ENCODE peak calls at places on chromosomes 13 and 19, in eight cellular contexts. H, C, T, N, J, P, Q and F are unnamed samples. For H3K9me3, the result is how much of the 10 kb centered on the place peaks cover.

GRCh38 chr13:111006508-111007031 is 91.7 kb upstream of the ANKRD10 start:
- DNase-seq in H (peak), C (no peak), T (no peak), N (no peak), J (peak), P (peak), Q (no peak), F (no peak)

GRCh38 chr19:32828643-32829344 is 40.8 kb downstream of the SLC7A9 start:
- DNase-seq in H (no peak), C (no peak), T (no peak), N (no peak), J (no peak), P (no peak), Q (no peak), F (peak)

GRCh38 chr19:46818812-46819211 is 30.4 kb upstream of the SLC1A5 start:
- DNase-seq in H (peak), C (no peak), T (no peak), N (no peak), J (no peak), P (no peak), Q (no peak), F (no peak)

GRCh38 chr19:18469245-18470107 is 31.5 kb upstream of the ISYNA1 start:
- DNase-seq in H (peak), C (peak), T (no peak), N (no peak), J (peak), P (peak), Q (peak), F (no peak)

GRCh38 chr13:34347784-34348573 is 530.0 kb downstream of the RFC3 start:
- DNase-seq in H (no peak), C (peak), T (no peak), N (no peak), J (peak), P (no peak), Q (no peak), F (no peak)

GRCh38 chr19:40578442-40578908 is 1.8 kb downstream of the SHKBP1 start:
- DNase-seq in H (peak), C (no peak), T (no peak), N (no peak), J (no peak), P (peak), Q (no peak), F (no peak)

GRCh38 chr13:42651936-42652641 is 78.1 kb downstream of the TNFSF11 start:
- DNase-seq in H (no peak), C (no peak), T (no peak), N (no peak), J (no peak), P (no peak), Q (no peak), F (no peak)

GRCh38 chr13:80340643-80341097 is 256 bp downstream of the SPRY2 start:
- DNase-seq in H (no peak), C (no peak), T (no peak), N (no peak), J (no peak), P (peak), Q (no peak), F (peak)

GRCh38 chr19:49113762-49114629 is at the start of gene LIN7B:
- DNase-seq in H (peak), C (peak), T (no peak), N (no peak), J (peak), P (peak), Q (peak), F (no peak)

GRCh38 chr19:18746393-18747167 is 44.5 kb downstream of the COMP start:
- DNase-seq in H (no peak), C (no peak), T (no peak), N (no peak), J (no peak), P (no peak), Q (no peak), F (no peak)

GRCh38 chr19:47848871-47849473 is 10.1 kb upstream of the TPRX2 start:
- DNase-seq in H (peak), C (no peak), T (no peak), N (no peak), J (no peak), P (no peak), Q (peak), F (no peak)

GRCh38 chr13:77358001-77358400 is 31.1 kb upstream of the MYCBP2 start:
- DNase-seq in H (no peak), C (no peak), T (no peak), N (no peak), J (no peak), P (no peak), Q (no peak), F (no peak)

GRCh38 chr19:459724-460511 is 915 bp downstream of the SHC2 start:
- DNase-seq in H (peak), C (peak), T (no peak), N (no peak), J (peak), P (peak), Q (no peak), F (no peak)

GRCh38 chr13:94128430-94128829 is 351.1 kb downstream of the DCT start:
- DNase-seq in H (no peak), C (no peak), T (no peak), N (no peak), J (no peak), P (no peak), Q (no peak), F (no peak)

GRCh38 chr13:51006067-51006800 is 96.6 kb downstream of the RNASEH2B start:
- DNase-seq in H (no peak), C (no peak), T (peak), N (no peak), J (no peak), P (no peak), Q (no peak), F (no peak)

GRCh38 chr19:50710612-50711011 is 9.0 kb downstream of the SHANK1 start:
- DNase-seq in H (no peak), C (no peak), T (no peak), N (no peak), J (no peak), P (no peak), Q (no peak), F (no peak)

GRCh38 chr19:41218615-41219507 is at the start of gene AXL:
- DNase-seq in H (no peak), C (peak), T (peak), N (no peak), J (peak), P (peak), Q (peak), F (peak)

GRCh38 chr13:20358022-20358421 is 125.9 kb upstream of the GJB6 start:
- DNase-seq in H (no peak), C (no peak), T (no peak), N (no peak), J (no peak), P (no peak), Q (no peak), F (no peak)

GRCh38 chr19:19460761-19461265 is 54.5 kb downstream of the TSSK6 start:
- DNase-seq in H (no peak), C (peak), T (peak), N (no peak), J (peak), P (peak), Q (no peak), F (peak)

GRCh38 chr13:29566864-29567263 is 28.6 kb downstream of the SLC7A1 start:
- DNase-seq in H (no peak), C (no peak), T (no peak), N (no peak), J (no peak), P (no peak), Q (no peak), F (no peak)

GRCh38 chr19:10334340-10335148 is 1.2 kb upstream of the RAVER1 start:
- DNase-seq in H (peak), C (peak), T (peak), N (no peak), J (peak), P (peak), Q (peak), F (peak)

GRCh38 chr19:18044825-18045304 is 36.9 kb downstream of the ARRDC2 start:
- DNase-seq in H (peak), C (peak), T (no peak), N (no peak), J (peak), P (no peak), Q (no peak), F (peak)

GRCh38 chr19:30222993-30223865 is 149.0 kb upstream of the ZNF536 start:
- DNase-seq in H (no peak), C (no peak), T (no peak), N (no peak), J (no peak), P (no peak), Q (no peak), F (no peak)

GRCh38 chr19:8251025-8251472 is 41.9 kb downstream of the CERS4 start:
- DNase-seq in H (no peak), C (peak), T (peak), N (no peak), J (peak), P (no peak), Q (no peak), F (peak)

GRCh38 chr19:30224689-30225606 is 147.2 kb upstream of the ZNF536 start:
- DNase-seq in H (no peak), C (no peak), T (no peak), N (no peak), J (no peak), P (no peak), Q (no peak), F (no peak)

GRCh38 chr19:12774588-12775555 is at the start of gene HOOK2:
- DNase-seq in H (peak), C (peak), T (no peak), N (no peak), J (peak), P (no peak), Q (peak), F (peak)

GRCh38 chr19:48963371-48964204 is 1.5 kb upstream of the FTL start:
- DNase-seq in H (peak), C (peak), T (no peak), N (no peak), J (peak), P (peak), Q (no peak), F (no peak)

GRCh38 chr19:10670187-10670586 is 16.0 kb downstream of the ILF3 start:
- DNase-seq in H (no peak), C (no peak), T (no peak), N (no peak), J (no peak), P (no peak), Q (no peak), F (no peak)

GRCh38 chr19:12628040-12629022 is 17.6 kb downstream of the ZNF791 start:
- DNase-seq in H (no peak), C (no peak), T (no peak), N (no peak), J (no peak), P (no peak), Q (no peak), F (no peak)

GRCh38 chr13:29573190-29573589 is 22.3 kb downstream of the SLC7A1 start:
- DNase-seq in H (no peak), C (peak), T (no peak), N (no peak), J (peak), P (peak), Q (no peak), F (no peak)

GRCh38 chr13:36297600-36298338 is at the start of gene CCDC169:
- DNase-seq in H (peak), C (peak), T (no peak), N (no peak), J (peak), P (peak), Q (no peak), F (peak)

GRCh38 chr13:100674363-100674847 is at the start of gene TMTC4:
- DNase-seq in H (no peak), C (no peak), T (no peak), N (no peak), J (peak), P (no peak), Q (no peak), F (no peak)

GRCh38 chr19:29867984-29868383 is 56.2 kb downstream of the CCNE1 start:
- DNase-seq in H (no peak), C (no peak), T (no peak), N (no peak), J (no peak), P (no peak), Q (no peak), F (peak)

GRCh38 chr19:1725100-1726064 is 27.9 kb upstream of the ONECUT3 start:
- DNase-seq in H (peak), C (peak), T (no peak), N (no peak), J (peak), P (peak), Q (no peak), F (no peak)

GRCh38 chr19:2811221-2811722 is 8.4 kb upstream of the ZNF554 start:
- DNase-seq in H (no peak), C (no peak), T (no peak), N (no peak), J (peak), P (no peak), Q (no peak), F (no peak)

GRCh38 chr13:27854606-27855005 is 62.3 kb downstream of the GSX1 start:
- DNase-seq in H (no peak), C (no peak), T (peak), N (no peak), J (no peak), P (no peak), Q (no peak), F (no peak)

GRCh38 chr19:18743281-18743825 is 47.8 kb downstream of the COMP start:
- DNase-seq in H (peak), C (peak), T (no peak), N (no peak), J (peak), P (peak), Q (no peak), F (no peak)

GRCh38 chr19:53511933-53512374 is 26.0 kb upstream of the ZNF331 start:
- DNase-seq in H (peak), C (peak), T (no peak), N (peak), J (peak), P (peak), Q (peak), F (no peak)

GRCh38 chr19:3098515-3099346 is 4.6 kb downstream of the GNA11 start:
- DNase-seq in H (no peak), C (peak), T (no peak), N (no peak), J (peak), P (peak), Q (no peak), F (peak)

GRCh38 chr19:16603090-16603489 is 24.9 kb downstream of the MED26 start:
- DNase-seq in H (no peak), C (no peak), T (no peak), N (no peak), J (no peak), P (no peak), Q (no peak), F (no peak)

GRCh38 chr19:16604615-16605014 is 23.4 kb downstream of the MED26 start:
- DNase-seq in H (no peak), C (no peak), T (no peak), N (no peak), J (no peak), P (no peak), Q (no peak), F (no peak)

GRCh38 chr19:16607819-16608218 is 20.2 kb downstream of the MED26 start:
- DNase-seq in H (no peak), C (no peak), T (no peak), N (no peak), J (no peak), P (no peak), Q (no peak), F (no peak)

GRCh38 chr19:16605115-16605514 is 22.9 kb downstream of the MED26 start:
- DNase-seq in H (no peak), C (no peak), T (no peak), N (no peak), J (no peak), P (no peak), Q (no peak), F (no peak)

DNA sequence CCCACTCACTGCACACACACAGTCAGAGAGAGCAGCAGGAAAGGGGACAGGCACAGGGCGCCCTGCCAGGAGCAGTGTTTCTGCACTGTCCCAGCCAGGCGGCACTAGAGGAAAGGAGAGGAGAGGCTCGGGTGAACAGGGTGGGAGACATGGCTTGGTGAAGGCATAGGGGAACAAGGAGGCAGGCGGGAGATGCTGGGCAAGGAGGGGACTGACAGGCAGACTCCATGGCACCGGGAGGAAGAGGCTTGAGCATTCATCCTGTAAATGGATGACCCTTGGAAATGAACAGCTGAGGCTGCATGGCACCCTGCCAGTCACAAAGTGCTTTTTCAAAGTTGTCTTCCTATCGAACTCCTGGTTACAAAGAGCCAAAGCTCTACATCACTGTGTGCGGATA is 22.5 kb downstream of the MED26 start:
- DNase-seq in H (no peak), C (no peak), T (no peak), N (no peak), J (no peak), P (peak), Q (no peak), F (no peak)
- TF ChIP-seq POLR2AphosphoS5 in H (no peak), C (no peak), T (no peak), N (no peak), J (no peak), P (no peak), Q (no peak), F (no peak)

DNA sequence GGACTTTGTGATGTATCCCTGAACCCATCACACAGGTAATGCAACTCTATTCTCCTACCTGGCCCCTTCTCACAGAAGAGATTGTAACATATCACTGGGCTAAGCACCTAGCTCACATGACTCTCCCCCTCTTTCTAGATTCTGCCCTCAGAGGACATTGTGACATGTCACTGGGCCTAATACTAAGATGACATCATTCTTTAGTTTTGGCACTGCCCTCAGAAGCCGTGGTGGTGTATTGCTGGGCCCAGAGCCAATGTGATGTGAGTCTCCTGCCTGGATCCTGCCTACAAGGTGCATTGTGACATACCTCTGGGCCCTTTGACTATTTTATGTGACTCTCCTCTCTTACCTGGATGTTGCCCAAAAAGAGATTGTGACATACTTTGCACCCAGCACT is 21.4 kb upstream of the ZNF730 start:
- DNase-seq in H (no peak), C (no peak), T (no peak), N (no peak), J (no peak), P (no peak), Q (no peak), F (no peak)
- H3K9me3 ChIP-seq in H (under half), C (under half), T (under half), N (under half), J (under half), P (under half), Q (under half), F (under half)

GRCh38 chr13:40966298-40966697 is 52.8 kb downstream of the ELF1 start:
- DNase-seq in H (no peak), C (no peak), T (no peak), N (no peak), J (no peak), P (no peak), Q (no peak), F (no peak)

GRCh38 chr13:40960721-40961120 is 58.4 kb downstream of the ELF1 start:
- DNase-seq in H (no peak), C (no peak), T (no peak), N (no peak), J (no peak), P (no peak), Q (no peak), F (no peak)

GRCh38 chr13:40961224-40961623 is 57.9 kb downstream of the ELF1 start:
- DNase-seq in H (no peak), C (no peak), T (no peak), N (no peak), J (no peak), P (no peak), Q (no peak), F (no peak)

GRCh38 chr13:40961826-40962225 is 57.3 kb downstream of the ELF1 start:
- DNase-seq in H (no peak), C (no peak), T (no peak), N (no peak), J (no peak), P (no peak), Q (no peak), F (no peak)

GRCh38 chr13:40963927-40964326 is 55.2 kb downstream of the ELF1 start:
- DNase-seq in H (no peak), C (no peak), T (no peak), N (no peak), J (no peak), P (no peak), Q (peak), F (no peak)
- H3K4me3 ChIP-seq in H (no peak), C (no peak), T (no peak), N (no peak), J (no peak), P (no peak), Q (no peak), F (no peak)

GRCh38 chr19:16133818-16134217 is 9.7 kb upstream of the HSH2D start:
- DNase-seq in H (no peak), C (no peak), T (no peak), N (no peak), J (no peak), P (no peak), Q (no peak), F (no peak)
- TF ChIP-seq POLR2AphosphoS5 in H (no peak), C (no peak), T (no peak), N (no peak), J (no peak), P (no peak), Q (no peak), F (no peak)

DNA sequence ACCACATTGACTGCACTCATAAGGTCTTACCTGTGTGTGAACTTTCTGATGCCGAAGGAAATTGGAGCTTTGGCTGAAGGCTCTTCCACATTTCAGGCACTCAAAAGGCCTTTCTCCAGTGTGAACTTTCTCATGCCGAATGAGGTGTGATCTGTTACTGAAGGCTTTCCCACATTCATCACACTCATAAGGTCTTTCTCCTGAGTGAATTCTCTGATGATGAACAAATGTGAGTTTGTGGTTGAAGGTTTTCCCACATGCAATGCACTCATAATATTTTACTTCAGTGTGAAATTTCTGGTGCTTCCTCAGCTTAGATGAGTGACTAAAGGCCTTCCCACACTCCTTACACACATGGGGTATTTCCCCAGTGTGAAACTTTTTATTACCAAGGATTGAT is 5.7 kb downstream of the ZNF132 start:
- DNase-seq in H (no peak), C (no peak), T (no peak), N (no peak), J (no peak), P (no peak), Q (no peak), F (no peak)
- H3K9me3 ChIP-seq in H (under half), C (half or more), T (under half), N (under half), J (half or more), P (under half), Q (under half), F (half or more)